ENCODE peak calls at places on chromosomes 7 and 10, in seven cellular contexts. S, F, K, Y, P, N and Z are unnamed samples.
A peak's percentile ranks its signal among the peaks of the same experiment; 100 is the strongest.

GRCh38 chr7:84194484-84195260 is at the start of gene SEMA3A:
- DNase-seq in S (peak; percentile 22), F (peak; percentile 78), K (peak; percentile 19), Y (peak; percentile 89), P (peak; percentile 89), N (peak; percentile 78), Z (peak; percentile 35)

GRCh38 chr10:75295901-75296441 is 60.2 kb upstream of the COMTD1 start:
- DNase-seq in S (no peak), F (no peak), K (no peak), Y (peak; percentile 64), P (no peak), N (no peak), Z (no peak)

GRCh38 chr10:100728928-100729876 is 16.2 kb upstream of the PAX2 start:
- DNase-seq in S (peak; percentile 31), F (no peak), K (no peak), Y (peak; percentile 30), P (peak; percentile 18), N (peak; percentile 19), Z (peak; percentile 49)

GRCh38 chr7:153847828-153848227 is 204.4 kb upstream of the DPP6 start:
- DNase-seq in S (no peak), F (no peak), K (no peak), Y (no peak), P (no peak), N (no peak), Z (no peak)

GRCh38 chr10:49594594-49594993 is 15.5 kb upstream of the SLC18A3 start:
- DNase-seq in S (peak; percentile 39), F (peak; percentile 68), K (peak; percentile 72), Y (peak; percentile 68), P (peak; percentile 82), N (peak; percentile 70), Z (peak; percentile 67)

GRCh38 chr10:90007226-90007625 is 305.8 kb downstream of the KIF20B start:
- DNase-seq in S (no peak), F (no peak), K (no peak), Y (peak; percentile 95), P (peak; percentile 6), N (peak; percentile 41), Z (no peak)

GRCh38 chr10:44986670-44987069 is 8.1 kb upstream of the DEPP1 start:
- DNase-seq in S (no peak), F (no peak), K (no peak), Y (no peak), P (peak; percentile 91), N (no peak), Z (no peak)

GRCh38 chr10:111078505-111079185 is 1.8 kb downstream of the ADRA2A start:
- DNase-seq in S (no peak), F (no peak), K (no peak), Y (no peak), P (no peak), N (no peak), Z (no peak)

GRCh38 chr10:7474388-7474787 is 63.6 kb upstream of the SFMBT2 start:
- DNase-seq in S (no peak), F (no peak), K (no peak), Y (no peak), P (no peak), N (no peak), Z (no peak)

GRCh38 chr10:29797616-29798015 is 162.8 kb upstream of the SVIL start:
- DNase-seq in S (no peak), F (no peak), K (no peak), Y (no peak), P (no peak), N (no peak), Z (no peak)

GRCh38 chr7:110973566-110973965 is 117.4 kb upstream of the LRRN3 start:
- DNase-seq in S (no peak), F (no peak), K (no peak), Y (no peak), P (no peak), N (no peak), Z (no peak)

GRCh38 chr7:35405461-35405860 is 151.6 kb upstream of the TBX20 start:
- DNase-seq in S (no peak), F (no peak), K (no peak), Y (no peak), P (no peak), N (no peak), Z (no peak)

GRCh38 chr7:133252506-133252857 is 396 bp upstream of the EXOC4 start:
- DNase-seq in S (no peak), F (no peak), K (no peak), Y (no peak), P (no peak), N (no peak), Z (no peak)

GRCh38 chr10:22259280-22259679 is 41.5 kb upstream of the EBLN1 start:
- DNase-seq in S (no peak), F (no peak), K (no peak), Y (no peak), P (no peak), N (peak; percentile 7), Z (no peak)

GRCh38 chr7:114922151-114922651 is 307 bp downstream of the MDFIC start:
- DNase-seq in S (peak; percentile 57), F (peak; percentile 38), K (peak; percentile 39), Y (peak; percentile 43), P (peak; percentile 66), N (peak; percentile 61), Z (peak; percentile 36)

GRCh38 chr10:69505636-69506318 is 54.5 kb downstream of the TSPAN15 start:
- DNase-seq in S (no peak), F (no peak), K (no peak), Y (no peak), P (no peak), N (no peak), Z (no peak)

GRCh38 chr7:388023-388355 is 98.0 kb downstream of the FOXL3 start:
- DNase-seq in S (no peak), F (no peak), K (no peak), Y (no peak), P (no peak), N (no peak), Z (no peak)

GRCh38 chr7:143216151-143216550 is 5.7 kb upstream of the TAS2R40 start:
- DNase-seq in S (no peak), F (peak; percentile 83), K (no peak), Y (peak; percentile 66), P (peak; percentile 50), N (peak; percentile 68), Z (no peak)

DNA sequence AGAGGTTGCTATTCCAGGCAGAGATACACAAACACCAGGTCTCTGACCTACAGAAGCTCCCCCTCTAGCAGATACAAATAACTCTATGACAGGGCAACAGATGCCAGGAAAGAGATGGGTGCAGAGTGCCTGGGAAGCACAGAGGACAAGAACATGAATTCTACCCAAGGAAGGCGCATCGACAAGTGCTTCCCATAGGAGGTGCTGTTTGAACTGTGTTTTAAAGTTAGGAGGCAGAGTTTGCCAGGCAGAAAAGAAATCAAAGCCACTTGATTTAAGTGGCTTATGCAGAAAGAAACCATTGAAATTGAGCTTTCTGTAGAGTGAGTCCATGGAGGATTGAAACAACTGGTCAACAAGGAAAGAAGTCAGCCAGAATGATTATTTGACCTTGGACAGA is 35.3 kb upstream of the EGR2 start:
- DNase-seq in S (no peak), F (no peak), K (no peak), Y (peak; percentile 27), P (peak; percentile 17), N (peak; percentile 42), Z (no peak)
- TF ChIP-seq CTCF in S (no peak), F (peak; percentile 53), K (peak; percentile 46), Y (peak; percentile 29), P (no peak), N (peak; percentile 45), Z (no peak)

GRCh38 chr7:44893710-44894135 is 8.4 kb upstream of the PURB start:
- DNase-seq in S (no peak), F (no peak), K (no peak), Y (no peak), P (peak; percentile 11), N (no peak), Z (no peak)

GRCh38 chr7:44894881-44895600 is 9.7 kb upstream of the PURB start:
- DNase-seq in S (no peak), F (no peak), K (no peak), Y (no peak), P (no peak), N (no peak), Z (no peak)

GRCh38 chr7:44891791-44892190 is 6.5 kb upstream of the PURB start:
- DNase-seq in S (no peak), F (no peak), K (no peak), Y (no peak), P (no peak), N (no peak), Z (peak; percentile 21)

GRCh38 chr7:44898059-44898458 is 12.7 kb upstream of the PURB start:
- DNase-seq in S (no peak), F (no peak), K (no peak), Y (no peak), P (no peak), N (no peak), Z (no peak)

GRCh38 chr7:44897299-44897698 is 12.0 kb upstream of the PURB start:
- DNase-seq in S (no peak), F (no peak), K (no peak), Y (no peak), P (no peak), N (no peak), Z (no peak)
- TF ChIP-seq CTCF in S (no peak), F (no peak), K (no peak), Y (no peak), P (no peak), N (no peak), Z (no peak)

GRCh38 chr10:122674781-122675180 is 24.9 kb downstream of the C10orf120 start:
- DNase-seq in S (no peak), F (no peak), K (no peak), Y (no peak), P (no peak), N (no peak), Z (no peak)
- TF ChIP-seq CTCF in S (no peak), F (no peak), K (no peak), Y (no peak), P (no peak), N (no peak), Z (no peak)

GRCh38 chr10:70661623-70662361 is 10.5 kb upstream of the ADAMTS14 start:
- DNase-seq in S (no peak), F (no peak), K (no peak), Y (no peak), P (no peak), N (no peak), Z (no peak)

GRCh38 chr10:70662362-70663220 is 9.7 kb upstream of the ADAMTS14 start:
- DNase-seq in S (no peak), F (no peak), K (no peak), Y (no peak), P (no peak), N (no peak), Z (no peak)

GRCh38 chr10:70668454-70668970 is 3.8 kb upstream of the ADAMTS14 start:
- DNase-seq in S (no peak), F (peak; percentile 57), K (no peak), Y (no peak), P (peak; percentile 17), N (peak; percentile 68), Z (no peak)

GRCh38 chr10:70666960-70667798 is 5.1 kb upstream of the ADAMTS14 start:
- DNase-seq in S (no peak), F (no peak), K (no peak), Y (no peak), P (no peak), N (no peak), Z (no peak)

DNA sequence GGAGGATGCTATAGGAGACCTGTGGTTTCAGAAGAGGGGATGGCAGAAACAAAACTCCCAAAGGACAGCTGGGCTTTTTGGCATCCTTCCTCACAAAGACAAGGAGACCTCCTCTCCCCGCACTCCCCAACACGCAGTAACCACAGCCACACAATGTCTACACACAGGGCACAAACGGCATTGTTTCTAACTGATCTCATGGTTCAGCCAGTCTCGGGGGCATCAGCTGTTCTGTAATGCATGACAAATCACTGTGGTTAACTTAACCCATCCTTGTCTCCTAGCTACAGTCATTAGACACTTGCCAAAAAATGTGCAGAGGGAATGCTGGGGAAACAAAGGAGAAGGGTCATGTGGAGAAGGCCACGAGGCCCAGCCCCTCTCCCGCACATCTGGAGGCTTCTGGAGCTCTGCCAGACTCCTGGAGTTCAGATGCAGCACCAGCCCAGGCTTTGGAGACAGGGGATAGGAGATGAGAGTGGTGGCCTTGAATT is 7.6 kb upstream of the ADAMTS14 start:
- DNase-seq in S (no peak), F (peak; percentile 99), K (no peak), Y (peak; percentile 78), P (peak; percentile 95), N (peak; percentile 99), Z (no peak)
- TF ChIP-seq CTCF in S (no peak), F (no peak), K (no peak), Y (no peak), P (no peak), N (no peak), Z (no peak)